ENCODE peak calls at places on chromosome 22, in seven cellular contexts. M is effector CD4-positive, alpha-beta T cell; Z is neural progenitor cell; G is T-helper 17 cell; E is body of pancreas; V is CD8-positive, alpha-beta memory T cell; S is stimulated activated CD8-positive, alpha-beta memory T cell treated with anti-CD3 and anti-CD28 coated beads, Interleukin-15, amount 100 ng/mL, for 24 hours. F is an unnamed sample.

GRCh38 chr22:27800250-27801131 is 1.1 kb downstream of the MN1 start:
- DNase-seq in G (no peak), M (no peak), V (no peak), S (no peak), E (no peak), Z (peak), F (no peak)

GRCh38 chr22:23149743-23150238 is 4.5 kb downstream of the RAB36 start:
- DNase-seq in G (no peak), S (no peak), E (no peak), Z (no peak), M (no peak), V (no peak), F (no peak)

GRCh38 chr22:23245045-23245798 is 64.9 kb downstream of the BCR start:
- DNase-seq in M (no peak), E (no peak), S (no peak), V (no peak), Z (no peak), G (no peak), F (peak)

GRCh38 chr22:40484906-40485660 is 114.7 kb downstream of the SGSM3 start:
- DNase-seq in G (no peak), M (no peak), Z (no peak), E (no peak), S (no peak), V (no peak), F (peak)

GRCh38 chr22:48054596-48054995 is 1292.1 kb downstream of the TBC1D22A start:
- DNase-seq in S (no peak), M (no peak), E (no peak), V (no peak), G (no peak), Z (no peak), F (no peak)

GRCh38 chr22:22043296-22044078 is 60.9 kb upstream of the TOP3B start:
- DNase-seq in Z (no peak), G (no peak), S (no peak), M (no peak), V (no peak), E (no peak), F (no peak)

GRCh38 chr22:42340695-42341383 is 70.4 kb upstream of the TCF20 start:
- DNase-seq in V (no peak), Z (peak), E (no peak), S (no peak), G (no peak), M (no peak), F (no peak)

GRCh38 chr22:17103351-17103750 is 17.8 kb downstream of the TMEM121B start:
- DNase-seq in G (no peak), V (no peak), M (no peak), E (no peak), Z (no peak), S (no peak), F (no peak)

GRCh38 chr22:19713650-19714319 is 518 bp upstream of the SEPTIN5 start:
- DNase-seq in V (no peak), S (no peak), G (no peak), M (no peak), E (no peak), Z (peak), F (no peak)

GRCh38 chr22:45452565-45453449 is 39.3 kb downstream of the RIBC2 start:
- DNase-seq in S (no peak), V (no peak), Z (no peak), E (no peak), M (no peak), G (no peak), F (peak)

F was measured in IMR-90.